ENCODE peak calls at places on chromosomes 11 and 22, in seven cellular contexts. One of them, this sample, is unnamed.

GRCh38 chr11:34890089-34890488 is 26.1 kb downstream of the APIP start:
- DNase-seq in bronchial epithelial cell: peak; percentile 31
- DNase-seq in cardiac muscle cell: peak; percentile 28
- DNase-seq in tibial nerve: no peak
- DNase-seq in pancreas: no peak
- DNase-seq in fibroblast of lung: peak; percentile 58
- DNase-seq in choroid plexus epithelial cell: no peak
- DNase-seq in this sample: no peak

GRCh38 chr22:20434773-20435172 is 2.9 kb downstream of the SCARF2 start:
- DNase-seq in pancreas: no peak
- DNase-seq in cardiac muscle cell: no peak
- DNase-seq in tibial nerve: no peak
- DNase-seq in choroid plexus epithelial cell: no peak
- DNase-seq in fibroblast of lung: no peak
- DNase-seq in bronchial epithelial cell: no peak
- DNase-seq in this sample: no peak

GRCh38 chr11:71425851-71426250 is 22.3 kb downstream of the DHCR7 start:
- DNase-seq in choroid plexus epithelial cell: no peak
- DNase-seq in tibial nerve: no peak
- DNase-seq in cardiac muscle cell: no peak
- DNase-seq in bronchial epithelial cell: peak; percentile 71
- DNase-seq in fibroblast of lung: no peak
- DNase-seq in pancreas: no peak
- DNase-seq in this sample: no peak

GRCh38 chr11:110490886-110491285 is 61.1 kb downstream of the FDX1 start:
- DNase-seq in fibroblast of lung: peak; percentile 86
- DNase-seq in choroid plexus epithelial cell: peak; percentile 74
- DNase-seq in tibial nerve: no peak
- DNase-seq in bronchial epithelial cell: peak; percentile 76
- DNase-seq in cardiac muscle cell: peak; percentile 77
- DNase-seq in pancreas: no peak
- DNase-seq in this sample: no peak

GRCh38 chr11:83220279-83220678 is 26.8 kb downstream of the ANKRD42 start:
- DNase-seq in tibial nerve: no peak
- DNase-seq in cardiac muscle cell: no peak
- DNase-seq in choroid plexus epithelial cell: peak; percentile 4
- DNase-seq in bronchial epithelial cell: no peak
- DNase-seq in fibroblast of lung: no peak
- DNase-seq in pancreas: no peak
- DNase-seq in this sample: no peak

GRCh38 chr22:32539631-32540449 is 65.2 kb downstream of the FBXO7 start:
- DNase-seq in fibroblast of lung: no peak
- DNase-seq in tibial nerve: no peak
- DNase-seq in pancreas: no peak
- DNase-seq in choroid plexus epithelial cell: no peak
- DNase-seq in cardiac muscle cell: no peak
- DNase-seq in bronchial epithelial cell: peak; percentile 76
- DNase-seq in this sample: no peak

GRCh38 chr11:104163100-104164027 is 583 bp downstream of the PDGFD start:
- DNase-seq in tibial nerve: no peak
- DNase-seq in bronchial epithelial cell: peak; percentile 8
- DNase-seq in fibroblast of lung: peak; percentile 20
- DNase-seq in cardiac muscle cell: peak; percentile 52
- DNase-seq in pancreas: peak; percentile 49
- DNase-seq in choroid plexus epithelial cell: peak; percentile 55
- DNase-seq in this sample: no peak

GRCh38 chr11:114197799-114198500 is 98.2 kb upstream of the NNMT start:
- DNase-seq in tibial nerve: no peak
- DNase-seq in bronchial epithelial cell: peak; percentile 39
- DNase-seq in fibroblast of lung: peak; percentile 100
- DNase-seq in cardiac muscle cell: peak; percentile 98
- DNase-seq in pancreas: peak; percentile 60
- DNase-seq in choroid plexus epithelial cell: peak; percentile 100
- DNase-seq in this sample: no peak

GRCh38 chr11:128453444-128454336 is 133.7 kb downstream of the ETS1 start:
- DNase-seq in tibial nerve: peak; percentile 71
- DNase-seq in fibroblast of lung: peak; percentile 90
- DNase-seq in cardiac muscle cell: peak; percentile 98
- DNase-seq in bronchial epithelial cell: peak; percentile 95
- DNase-seq in choroid plexus epithelial cell: peak; percentile 95
- DNase-seq in pancreas: peak; percentile 47
- DNase-seq in this sample: no peak

GRCh38 chr11:111777094-111778046 is 11.2 kb upstream of the PPP2R1B start:
- DNase-seq in choroid plexus epithelial cell: peak; percentile 93
- DNase-seq in fibroblast of lung: peak; percentile 91
- DNase-seq in tibial nerve: no peak
- DNase-seq in cardiac muscle cell: peak; percentile 89
- DNase-seq in bronchial epithelial cell: peak; percentile 63
- DNase-seq in pancreas: no peak
- DNase-seq in this sample: peak; percentile 63

GRCh38 chr11:104275992-104276391 is 112.0 kb upstream of the PDGFD start:
- DNase-seq in tibial nerve: no peak
- DNase-seq in fibroblast of lung: no peak
- DNase-seq in bronchial epithelial cell: peak; percentile 84
- DNase-seq in pancreas: no peak
- DNase-seq in cardiac muscle cell: peak; percentile 37
- DNase-seq in choroid plexus epithelial cell: peak; percentile 36
- DNase-seq in this sample: no peak

GRCh38 chr22:24331468-24332440 is 61.1 kb downstream of the SPECC1L start:
- DNase-seq in fibroblast of lung: no peak
- DNase-seq in cardiac muscle cell: no peak
- DNase-seq in choroid plexus epithelial cell: peak; percentile 39
- DNase-seq in bronchial epithelial cell: no peak
- DNase-seq in pancreas: no peak
- DNase-seq in tibial nerve: no peak
- DNase-seq in this sample: no peak

GRCh38 chr11:7974668-7975067 is 9.4 kb upstream of the NLRP10 start:
- DNase-seq in bronchial epithelial cell: no peak
- DNase-seq in cardiac muscle cell: no peak
- DNase-seq in tibial nerve: no peak
- DNase-seq in choroid plexus epithelial cell: no peak
- DNase-seq in pancreas: no peak
- DNase-seq in fibroblast of lung: no peak
- DNase-seq in this sample: no peak

GRCh38 chr22:29072979-29073617 is at the start of gene KREMEN1:
- DNase-seq in pancreas: peak; percentile 37
- DNase-seq in choroid plexus epithelial cell: no peak
- DNase-seq in tibial nerve: no peak
- DNase-seq in fibroblast of lung: no peak
- DNase-seq in cardiac muscle cell: no peak
- DNase-seq in bronchial epithelial cell: no peak
- DNase-seq in this sample: no peak

GRCh38 chr22:42814215-42814614 is 42.9 kb downstream of the ARFGAP3 start:
- DNase-seq in tibial nerve: no peak
- DNase-seq in pancreas: no peak
- DNase-seq in choroid plexus epithelial cell: peak; percentile 16
- DNase-seq in bronchial epithelial cell: no peak
- DNase-seq in cardiac muscle cell: no peak
- DNase-seq in fibroblast of lung: no peak
- DNase-seq in this sample: no peak

GRCh38 chr11:94767701-94768601 is at the start of gene AMOTL1:
- DNase-seq in bronchial epithelial cell: peak; percentile 75
- DNase-seq in tibial nerve: peak; percentile 80
- DNase-seq in cardiac muscle cell: peak; percentile 92
- DNase-seq in pancreas: peak; percentile 90
- DNase-seq in fibroblast of lung: peak; percentile 82
- DNase-seq in choroid plexus epithelial cell: peak; percentile 86
- DNase-seq in this sample: peak; percentile 80

GRCh38 chr22:31342389-31343125 is 3.6 kb downstream of the PATZ1 start:
- DNase-seq in pancreas: no peak
- DNase-seq in fibroblast of lung: no peak
- DNase-seq in cardiac muscle cell: no peak
- DNase-seq in tibial nerve: no peak
- DNase-seq in bronchial epithelial cell: no peak
- DNase-seq in choroid plexus epithelial cell: no peak
- DNase-seq in this sample: no peak

GRCh38 chr11:85626496-85626895 is 648 bp downstream of the DLG2 start:
- DNase-seq in fibroblast of lung: no peak
- DNase-seq in bronchial epithelial cell: no peak
- DNase-seq in choroid plexus epithelial cell: no peak
- DNase-seq in pancreas: peak; percentile 51
- DNase-seq in tibial nerve: no peak
- DNase-seq in cardiac muscle cell: no peak
- DNase-seq in this sample: no peak

GRCh38 chr11:44445500-44446340 is 119.7 kb upstream of the CD82 start:
- DNase-seq in bronchial epithelial cell: peak; percentile 43
- DNase-seq in choroid plexus epithelial cell: no peak
- DNase-seq in cardiac muscle cell: no peak
- DNase-seq in pancreas: no peak
- DNase-seq in tibial nerve: no peak
- DNase-seq in fibroblast of lung: no peak
- DNase-seq in this sample: no peak

GRCh38 chr22:27135582-27135981 is 478.2 kb downstream of the MIAT start:
- DNase-seq in cardiac muscle cell: peak; percentile 65
- DNase-seq in fibroblast of lung: peak; percentile 43
- DNase-seq in bronchial epithelial cell: peak; percentile 48
- DNase-seq in pancreas: no peak
- DNase-seq in tibial nerve: no peak
- DNase-seq in choroid plexus epithelial cell: peak; percentile 65
- DNase-seq in this sample: no peak

GRCh38 chr22:24005201-24005600 is at the start of gene GSTT4:
- DNase-seq in fibroblast of lung: no peak
- DNase-seq in pancreas: no peak
- DNase-seq in cardiac muscle cell: peak; percentile 61
- DNase-seq in bronchial epithelial cell: no peak
- DNase-seq in choroid plexus epithelial cell: peak; percentile 27
- DNase-seq in tibial nerve: no peak
- DNase-seq in this sample: peak; percentile 11

GRCh38 chr11:103700605-103701004 is 335.8 kb upstream of the DDI1 start:
- DNase-seq in tibial nerve: no peak
- DNase-seq in fibroblast of lung: peak; percentile 61
- DNase-seq in pancreas: no peak
- DNase-seq in cardiac muscle cell: peak; percentile 87
- DNase-seq in bronchial epithelial cell: peak; percentile 54
- DNase-seq in choroid plexus epithelial cell: peak; percentile 71
- DNase-seq in this sample: no peak

GRCh38 chr11:299951-300735 is 817 bp upstream of the IFITM5 start:
- DNase-seq in choroid plexus epithelial cell: peak; percentile 20
- DNase-seq in fibroblast of lung: no peak
- DNase-seq in cardiac muscle cell: peak; percentile 47
- DNase-seq in bronchial epithelial cell: no peak
- DNase-seq in tibial nerve: no peak
- DNase-seq in pancreas: no peak
- DNase-seq in this sample: peak; percentile 58

GRCh38 chr22:35333220-35333619 is 33.5 kb downstream of the TOM1 start:
- DNase-seq in fibroblast of lung: no peak
- DNase-seq in bronchial epithelial cell: no peak
- DNase-seq in pancreas: no peak
- DNase-seq in choroid plexus epithelial cell: no peak
- DNase-seq in tibial nerve: no peak
- DNase-seq in cardiac muscle cell: no peak
- DNase-seq in this sample: no peak

GRCh38 chr22:35335936-35336781 is 36.5 kb downstream of the TOM1 start:
- DNase-seq in cardiac muscle cell: no peak
- DNase-seq in pancreas: peak; percentile 76
- DNase-seq in choroid plexus epithelial cell: no peak
- DNase-seq in tibial nerve: no peak
- DNase-seq in fibroblast of lung: no peak
- DNase-seq in bronchial epithelial cell: no peak
- DNase-seq in this sample: no peak

GRCh38 chr22:35335468-35335867 is 35.8 kb downstream of the TOM1 start:
- DNase-seq in fibroblast of lung: no peak
- DNase-seq in bronchial epithelial cell: no peak
- DNase-seq in cardiac muscle cell: no peak
- DNase-seq in tibial nerve: no peak
- DNase-seq in pancreas: no peak
- DNase-seq in choroid plexus epithelial cell: no peak
- DNase-seq in this sample: no peak

GRCh38 chr22:35330258-35330861 is 30.7 kb downstream of the TOM1 start:
- DNase-seq in pancreas: peak; percentile 66
- DNase-seq in cardiac muscle cell: peak; percentile 95
- DNase-seq in choroid plexus epithelial cell: peak; percentile 87
- DNase-seq in fibroblast of lung: peak; percentile 91
- DNase-seq in tibial nerve: peak; percentile 70
- DNase-seq in bronchial epithelial cell: peak; percentile 17
- DNase-seq in this sample: no peak

DNA sequence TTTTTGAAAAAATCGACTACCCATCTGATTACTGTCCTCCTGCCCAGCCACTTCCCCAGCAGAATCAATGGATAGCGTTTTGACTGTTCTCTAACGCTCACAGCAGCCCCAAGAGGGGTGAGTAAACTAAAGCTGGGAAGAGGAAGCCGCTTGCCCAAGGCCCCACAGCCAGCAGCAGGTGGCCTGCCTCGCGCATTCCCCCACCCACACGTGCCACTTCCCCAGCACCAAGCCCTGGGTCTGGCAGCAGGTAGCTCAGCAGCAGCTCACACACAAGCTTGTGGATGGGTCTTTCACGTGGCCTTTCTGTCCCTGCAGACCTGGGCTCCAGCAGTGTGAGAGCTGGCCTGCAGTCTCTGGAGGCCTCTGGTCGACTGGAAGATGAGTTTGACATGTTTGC is 34.3 kb downstream of the TOM1 start:
- DNase-seq in fibroblast of lung: no peak
- DNase-seq in tibial nerve: no peak
- DNase-seq in choroid plexus epithelial cell: no peak
- DNase-seq in cardiac muscle cell: no peak
- DNase-seq in bronchial epithelial cell: no peak
- DNase-seq in pancreas: no peak
- DNase-seq in this sample: no peak
- TF ChIP-seq CTCF in fibroblast of lung: no peak
- TF ChIP-seq CTCF in tibial nerve: no peak
- TF ChIP-seq CTCF in choroid plexus epithelial cell: no peak
- TF ChIP-seq CTCF in cardiac muscle cell: no peak
- TF ChIP-seq CTCF in bronchial epithelial cell: no peak
- TF ChIP-seq CTCF in pancreas: no peak
- TF ChIP-seq CTCF in this sample: no peak

GRCh38 chr11:126061707-126062678 is 673 bp downstream of the CDON start:
- DNase-seq in fibroblast of lung: peak; percentile 32
- DNase-seq in cardiac muscle cell: peak; percentile 31
- DNase-seq in pancreas: peak; percentile 50
- DNase-seq in tibial nerve: no peak
- DNase-seq in bronchial epithelial cell: peak; percentile 45
- DNase-seq in choroid plexus epithelial cell: peak; percentile 28
- DNase-seq in this sample: peak; percentile 29
- TF ChIP-seq CTCF in fibroblast of lung: peak; percentile 59
- TF ChIP-seq CTCF in cardiac muscle cell: peak; percentile 49
- TF ChIP-seq CTCF in pancreas: no peak
- TF ChIP-seq CTCF in tibial nerve: peak; percentile 41
- TF ChIP-seq CTCF in bronchial epithelial cell: peak; percentile 72
- TF ChIP-seq CTCF in choroid plexus epithelial cell: peak; percentile 53
- TF ChIP-seq CTCF in this sample: no peak

DNA sequence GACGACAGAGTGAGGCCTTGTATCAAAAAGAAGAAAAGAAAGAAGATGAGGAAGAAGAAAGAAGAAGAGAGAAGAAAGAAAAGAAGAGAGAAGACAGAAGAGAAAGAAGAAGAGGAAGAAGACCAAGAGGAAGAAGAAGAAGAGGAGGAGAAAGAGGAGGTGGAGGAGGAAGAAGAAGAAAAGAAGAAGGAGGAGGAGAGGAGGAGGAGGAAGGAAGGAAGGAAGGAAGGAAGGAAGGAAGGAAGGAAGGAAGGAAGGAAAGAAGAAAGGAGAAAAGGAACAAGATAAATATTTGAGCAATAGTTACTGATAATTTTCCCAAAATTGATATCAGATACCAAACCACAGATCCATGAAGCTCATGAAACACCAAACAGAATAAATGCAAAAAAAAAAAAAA is 169.7 kb upstream of the TMEM45B start:
- DNase-seq in tibial nerve: no peak
- DNase-seq in fibroblast of lung: no peak
- DNase-seq in choroid plexus epithelial cell: no peak
- DNase-seq in cardiac muscle cell: no peak
- DNase-seq in pancreas: no peak
- DNase-seq in bronchial epithelial cell: no peak
- DNase-seq in this sample: no peak
- TF ChIP-seq CTCF in tibial nerve: no peak
- TF ChIP-seq CTCF in fibroblast of lung: no peak
- TF ChIP-seq CTCF in choroid plexus epithelial cell: no peak
- TF ChIP-seq CTCF in cardiac muscle cell: no peak
- TF ChIP-seq CTCF in pancreas: no peak
- TF ChIP-seq CTCF in bronchial epithelial cell: no peak
- TF ChIP-seq CTCF in this sample: no peak

GRCh38 chr11:17428261-17428660 is 39.8 kb upstream of the KCNJ11 start:
- DNase-seq in fibroblast of lung: no peak
- DNase-seq in cardiac muscle cell: no peak
- DNase-seq in choroid plexus epithelial cell: no peak
- DNase-seq in bronchial epithelial cell: no peak
- DNase-seq in tibial nerve: no peak
- DNase-seq in pancreas: no peak
- DNase-seq in this sample: no peak
- TF ChIP-seq CTCF in fibroblast of lung: no peak
- TF ChIP-seq CTCF in cardiac muscle cell: no peak
- TF ChIP-seq CTCF in choroid plexus epithelial cell: no peak
- TF ChIP-seq CTCF in bronchial epithelial cell: no peak
- TF ChIP-seq CTCF in tibial nerve: no peak
- TF ChIP-seq CTCF in pancreas: no peak
- TF ChIP-seq CTCF in this sample: no peak

This sample was measured in GM20000.